ENCODE peak calls at places on chromosomes 1 and 21, in ten cellular contexts. H is ovary; F is cardiac muscle cell; L is NCI-H146; A is WTC11; B is NCI-H2227 treated with DMSO at 0.1 percent for 48 hours; O is fibroblast of lung; U is BJ; V is effector CD8-positive, alpha-beta T cell; I is hypothalamus. K is an unnamed sample.

GRCh38 chr1:15557594-15557993 is 27.3 kb downstream of the AGMAT start:
- DNase-seq in U (no peak), O (no peak), I (no peak), B (no peak), A (no peak), H (no peak), L (no peak), V (no peak), F (no peak), K (no peak)

GRCh38 chr1:17193222-17194132 is 11.5 kb upstream of the PADI1 start:
- DNase-seq in L (no peak), A (no peak), H (no peak), I (no peak), B (no peak), U (no peak), O (no peak), V (no peak), F (no peak), K (no peak)

GRCh38 chr1:21541835-21542234 is 32.6 kb downstream of the ALPL start:
- DNase-seq in A (no peak), I (no peak), F (no peak), U (peak), B (no peak), O (peak), L (no peak), H (no peak), V (no peak), K (no peak)

GRCh38 chr1:181538836-181539235 is 55.5 kb downstream of the CACNA1E start:
- DNase-seq in I (no peak), U (no peak), A (no peak), B (no peak), F (no peak), O (no peak), H (no peak), L (no peak), V (no peak), K (no peak)

GRCh38 chr1:37892151-37893047 is 33.0 kb upstream of the MTF1 start:
- DNase-seq in L (no peak), I (no peak), O (peak), H (no peak), A (no peak), U (no peak), V (no peak), F (no peak), B (peak), K (no peak)

GRCh38 chr1:182133181-182133580 is 71.7 kb upstream of the ZNF648 start:
- DNase-seq in F (no peak), H (no peak), I (no peak), O (no peak), U (no peak), B (no peak), L (no peak), V (no peak), A (no peak), K (no peak)

GRCh38 chr1:116740296-116740695 is 13.9 kb upstream of the CD2 start:
- DNase-seq in V (no peak), A (no peak), F (no peak), B (no peak), O (no peak), L (no peak), I (no peak), U (no peak), H (no peak), K (no peak)

GRCh38 chr1:201530741-201531521 is 8.0 kb upstream of the NAV1 start:
- DNase-seq in L (peak), A (peak), V (no peak), O (peak), F (peak), I (peak), B (peak), U (peak), H (peak), K (no peak)

GRCh38 chr21:18725653-18726052 is 322.1 kb upstream of the TMPRSS15 start:
- DNase-seq in O (no peak), V (no peak), F (peak), B (no peak), A (peak), L (peak), U (no peak), H (no peak), I (no peak), K (no peak)

GRCh38 chr1:206809504-206810084 is 37.3 kb upstream of the IL10 start:
- DNase-seq in B (no peak), F (peak), A (no peak), V (no peak), L (peak), I (no peak), O (peak), H (no peak), U (no peak), K (peak)

GRCh38 chr1:58082596-58082995 is 463.9 kb downstream of the OMA1 start:
- DNase-seq in V (no peak), H (no peak), F (no peak), L (no peak), B (peak), O (no peak), U (no peak), A (no peak), I (no peak), K (no peak)

GRCh38 chr1:8283058-8283884 is 34.6 kb upstream of the SLC45A1 start:
- DNase-seq in B (no peak), V (no peak), I (no peak), U (no peak), O (no peak), F (no peak), H (no peak), A (no peak), L (no peak), K (no peak)

GRCh38 chr1:36865080-36865900 is 169.0 kb downstream of the GRIK3 start:
- DNase-seq in L (no peak), H (no peak), B (no peak), F (no peak), I (no peak), V (no peak), U (no peak), A (no peak), O (no peak), K (no peak)

GRCh38 chr1:112316254-112316653 is 79.8 kb upstream of the CTTNBP2NL start:
- DNase-seq in A (no peak), H (no peak), B (peak), L (no peak), U (no peak), O (no peak), V (no peak), I (no peak), F (no peak), K (no peak)

GRCh38 chr1:223878598-223879325 is 33.0 kb upstream of the TP53BP2 start:
- DNase-seq in U (no peak), V (no peak), H (no peak), O (no peak), B (no peak), F (no peak), A (no peak), I (no peak), L (no peak), K (no peak)

GRCh38 chr21:29499734-29500343 is 201.1 kb downstream of the BACH1 start:
- DNase-seq in L (peak), O (peak), B (no peak), A (peak), U (no peak), H (no peak), I (no peak), F (no peak), V (no peak), K (no peak)

GRCh38 chr1:119686661-119687060 is 25.1 kb upstream of the PHGDH start:
- DNase-seq in F (no peak), O (no peak), V (no peak), U (no peak), A (no peak), L (no peak), H (no peak), I (no peak), B (no peak), K (no peak)

GRCh38 chr1:226549094-226549936 is 751 bp downstream of the STUM start:
- DNase-seq in V (no peak), I (no peak), B (no peak), A (peak), U (no peak), F (no peak), L (peak), H (peak), O (no peak), K (peak)

GRCh38 chr1:115877511-115877910 is 36.6 kb upstream of the NHLH2 start:
- DNase-seq in O (no peak), F (no peak), I (no peak), V (no peak), B (peak), L (no peak), H (no peak), U (no peak), A (peak), K (no peak)

GRCh38 chr1:184986250-184986649 is 11.9 kb upstream of the NIBAN1 start:
- DNase-seq in U (no peak), B (no peak), O (peak), V (no peak), H (no peak), L (peak), F (peak), I (no peak), A (no peak), K (no peak)

GRCh38 chr1:49052102-49052501 is 275.4 kb upstream of the BEND5 start:
- DNase-seq in H (no peak), V (no peak), A (no peak), O (no peak), U (no peak), B (no peak), F (no peak), L (peak), I (no peak), K (no peak)

GRCh38 chr1:180365039-180365438 is 135.0 kb downstream of the LHX4 start:
- DNase-seq in V (no peak), A (no peak), B (no peak), U (no peak), L (peak), I (no peak), O (no peak), F (no peak), H (no peak), K (no peak)

GRCh38 chr1:31843506-31843905 is 27.7 kb upstream of the SPOCD1 start:
- DNase-seq in U (peak), O (peak), F (no peak), I (no peak), B (no peak), V (no peak), A (no peak), H (no peak), L (no peak), K (no peak)

GRCh38 chr1:66455446-66455845 is 78.5 kb upstream of the SGIP1 start:
- DNase-seq in B (no peak), O (no peak), U (no peak), A (no peak), L (no peak), V (no peak), I (no peak), H (no peak), F (no peak), K (no peak)

GRCh38 chr1:56506314-56506743 is 73.0 kb downstream of the PLPP3 start:
- DNase-seq in F (no peak), B (no peak), L (no peak), I (no peak), A (no peak), O (no peak), H (no peak), V (no peak), U (no peak), K (no peak)

GRCh38 chr1:215797859-215798258 is 230.8 kb downstream of the KCTD3 start:
- DNase-seq in F (no peak), L (no peak), B (no peak), O (peak), A (no peak), U (no peak), H (no peak), I (no peak), V (no peak), K (no peak)

GRCh38 chr1:78045850-78046778 is at the start of gene GIPC2:
- DNase-seq in I (no peak), H (peak), O (peak), A (peak), L (peak), V (no peak), F (peak), U (no peak), B (no peak), K (peak)

GRCh38 chr1:209822706-209823105 is 5.1 kb upstream of the UTP25 start:
- DNase-seq in B (no peak), I (no peak), L (peak), O (no peak), V (no peak), F (no peak), U (no peak), A (no peak), H (no peak), K (no peak)

GRCh38 chr1:241531195-241532172 is 694 bp upstream of the KMO start:
- DNase-seq in V (no peak), H (no peak), U (peak), B (peak), A (no peak), I (no peak), F (peak), L (peak), O (peak), K (peak)

GRCh38 chr1:179781962-179782361 is 38.9 kb downstream of the FAM163A start:
- DNase-seq in O (no peak), V (no peak), I (no peak), L (no peak), A (no peak), F (no peak), B (no peak), H (peak), U (no peak), K (no peak)

GRCh38 chr1:111538343-111539035 is 35.1 kb upstream of the ADORA3 start:
- DNase-seq in A (no peak), O (peak), L (no peak), F (no peak), U (no peak), V (no peak), H (no peak), B (no peak), I (no peak), K (no peak)